ENCODE peak calls at places on chromosomes 12 and 14, in seven cellular contexts. I is NCI-H1694 treated with DMSO at 0.1 percent for 48 hours; W is activated T-cell treated with anti-CD3 and anti-CD28 coated beads for 24 hours; Y is MV-4-11; X is CD4-positive, alpha-beta T cell; J is naive thymus-derived CD8-positive, alpha-beta T cell; F is activated CD8-positive, alpha-beta memory T cell treated with anti-CD3 and anti-CD28 coated beads, Interleukin-2, amount 50 U/mL, for 4 hours. G is an unnamed sample.
A peak's percentile ranks its signal among the peaks of the same experiment; 100 is the strongest.

GRCh38 chr14:75561013-75561432 is 17.4 kb upstream of the FLVCR2 start:
- DNase-seq in I (peak; percentile 79), W (peak; percentile 30), Y (peak; percentile 17), X (peak; percentile 38), J (no peak), F (peak; percentile 52), G (peak; percentile 74)

GRCh38 chr12:42524716-42525115 is 64.8 kb downstream of the PRICKLE1 start:
- DNase-seq in I (no peak), W (no peak), Y (no peak), X (no peak), J (no peak), F (no peak), G (no peak)

GRCh38 chr14:37093364-37093763 is 79.0 kb downstream of the SLC25A21 start:
- DNase-seq in I (no peak), W (no peak), Y (no peak), X (no peak), J (no peak), F (no peak), G (no peak)

GRCh38 chr12:64392221-64392620 is 1.7 kb upstream of the C12orf56 start:
- DNase-seq in I (no peak), W (no peak), Y (peak; percentile 46), X (no peak), J (peak; percentile 33), F (no peak), G (no peak)

GRCh38 chr12:43103866-43104265 is 448.1 kb downstream of the ADAMTS20 start:
- DNase-seq in I (peak; percentile 9), W (no peak), Y (no peak), X (no peak), J (no peak), F (no peak), G (no peak)

GRCh38 chr12:98997-99396 is 32.4 kb downstream of the IQSEC3 start:
- DNase-seq in I (no peak), W (no peak), Y (no peak), X (no peak), J (no peak), F (no peak), G (no peak)

GRCh38 chr14:51855234-51855633 is 5.2 kb upstream of the GNG2 start:
- DNase-seq in I (no peak), W (no peak), Y (no peak), X (no peak), J (no peak), F (no peak), G (no peak)

GRCh38 chr12:26803552-26803951 is 29.4 kb downstream of the ITPR2 start:
- DNase-seq in I (no peak), W (no peak), Y (no peak), X (no peak), J (no peak), F (no peak), G (peak; percentile 51)

GRCh38 chr12:88468546-88468945 is 111.7 kb downstream of the KITLG start:
- DNase-seq in I (no peak), W (no peak), Y (no peak), X (no peak), J (no peak), F (no peak), G (no peak)

GRCh38 chr14:101947577-101947903 is 16.8 kb upstream of the DYNC1H1 start:
- DNase-seq in I (no peak), W (no peak), Y (no peak), X (no peak), J (no peak), F (no peak), G (no peak)

GRCh38 chr12:48296586-48297396 is 53.9 kb downstream of the ZNF641 start:
- DNase-seq in I (no peak), W (peak; percentile 44), Y (peak; percentile 35), X (peak; percentile 32), J (peak; percentile 47), F (peak; percentile 38), G (peak; percentile 56)

GRCh38 chr14:50941151-50941550 is 3.1 kb downstream of the PYGL start:
- DNase-seq in I (no peak), W (no peak), Y (peak; percentile 32), X (no peak), J (no peak), F (no peak), G (no peak)

GRCh38 chr14:51697848-51698247 is 46.1 kb downstream of the FRMD6 start:
- DNase-seq in I (no peak), W (no peak), Y (no peak), X (no peak), J (no peak), F (no peak), G (no peak)